ENCODE peak calls at places on chromosomes 11 and 22, in six cellular contexts. One of them, this sample, is unnamed.
A peak's percentile ranks its signal among the peaks of the same experiment; 100 is the strongest.

GRCh38 chr11:120025606-120026335 is 112.1 kb downstream of the TRIM29 start:
- DNase-seq in K562: no peak
- DNase-seq in HepG2: no peak
- DNase-seq in GM12878: no peak
- DNase-seq in H1: peak; percentile 51
- DNase-seq in HCT116: no peak
- DNase-seq in this sample: no peak

GRCh38 chr11:1233351-1234053 is 10.6 kb downstream of the MUC5B start:
- DNase-seq in K562: no peak
- DNase-seq in HepG2: no peak
- DNase-seq in HCT116: no peak
- DNase-seq in GM12878: no peak
- DNase-seq in H1: peak; percentile 33
- DNase-seq in this sample: peak; percentile 49

GRCh38 chr11:91926967-91927366 is 297.7 kb upstream of the FAT3 start:
- DNase-seq in HCT116: no peak
- DNase-seq in GM12878: no peak
- DNase-seq in H1: no peak
- DNase-seq in HepG2: no peak
- DNase-seq in K562: no peak
- DNase-seq in this sample: no peak

GRCh38 chr11:75849917-75850316 is 34.9 kb downstream of the UVRAG start:
- DNase-seq in HCT116: no peak
- DNase-seq in K562: no peak
- DNase-seq in H1: no peak
- DNase-seq in GM12878: no peak
- DNase-seq in HepG2: no peak
- DNase-seq in this sample: no peak

GRCh38 chr22:46267431-46268279 is at the start of gene TTC38:
- DNase-seq in HCT116: peak; percentile 75
- DNase-seq in HepG2: peak; percentile 90
- DNase-seq in K562: peak; percentile 91
- DNase-seq in GM12878: no peak
- DNase-seq in H1: peak; percentile 82
- DNase-seq in this sample: peak; percentile 99

GRCh38 chr11:86811637-86812321 is 11.4 kb downstream of the PRSS23 start:
- DNase-seq in H1: no peak
- DNase-seq in HCT116: peak; percentile 76
- DNase-seq in HepG2: no peak
- DNase-seq in K562: no peak
- DNase-seq in GM12878: no peak
- DNase-seq in this sample: no peak

GRCh38 chr11:79173615-79174014 is 267.2 kb downstream of the TENM4 start:
- DNase-seq in H1: no peak
- DNase-seq in K562: no peak
- DNase-seq in HepG2: no peak
- DNase-seq in GM12878: no peak
- DNase-seq in HCT116: no peak
- DNase-seq in this sample: no peak

GRCh38 chr22:47618611-47619010 is 856.2 kb downstream of the TBC1D22A start:
- DNase-seq in GM12878: no peak
- DNase-seq in K562: no peak
- DNase-seq in HepG2: no peak
- DNase-seq in H1: no peak
- DNase-seq in HCT116: no peak
- DNase-seq in this sample: no peak

GRCh38 chr22:37843746-37844089 is 416 bp downstream of the ANKRD54 start:
- DNase-seq in HCT116: no peak
- DNase-seq in HepG2: no peak
- DNase-seq in K562: peak; percentile 65
- DNase-seq in GM12878: no peak
- DNase-seq in H1: no peak
- DNase-seq in this sample: peak; percentile 85

GRCh38 chr11:65445604-65446445 is 23.2 kb downstream of the NEAT1 start:
- DNase-seq in GM12878: no peak
- DNase-seq in HepG2: no peak
- DNase-seq in K562: no peak
- DNase-seq in HCT116: no peak
- DNase-seq in H1: no peak
- DNase-seq in this sample: no peak

GRCh38 chr11:68649851-68650555 is 34.3 kb upstream of the GAL start:
- DNase-seq in HepG2: no peak
- DNase-seq in GM12878: no peak
- DNase-seq in K562: no peak
- DNase-seq in H1: no peak
- DNase-seq in HCT116: no peak
- DNase-seq in this sample: no peak

GRCh38 chr11:71372693-71373657 is 75.2 kb downstream of the DHCR7 start:
- DNase-seq in HepG2: peak; percentile 26
- DNase-seq in H1: no peak
- DNase-seq in GM12878: peak; percentile 53
- DNase-seq in K562: peak; percentile 27
- DNase-seq in HCT116: peak; percentile 2
- DNase-seq in this sample: no peak

GRCh38 chr11:76524919-76525318 is 80.1 kb downstream of the EMSY start:
- DNase-seq in HepG2: peak; percentile 42
- DNase-seq in K562: no peak
- DNase-seq in HCT116: peak; percentile 26
- DNase-seq in H1: no peak
- DNase-seq in GM12878: no peak
- DNase-seq in this sample: no peak

GRCh38 chr22:26174280-26174679 is 5.0 kb downstream of the SEZ6L start:
- DNase-seq in K562: no peak
- DNase-seq in HCT116: no peak
- DNase-seq in H1: peak; percentile 55
- DNase-seq in GM12878: no peak
- DNase-seq in HepG2: peak; percentile 23
- DNase-seq in this sample: peak; percentile 42

GRCh38 chr11:36492724-36493304 is 17.3 kb downstream of the TRAF6 start:
- DNase-seq in GM12878: no peak
- DNase-seq in H1: no peak
- DNase-seq in HepG2: peak; percentile 35
- DNase-seq in K562: peak; percentile 56
- DNase-seq in HCT116: peak; percentile 42
- DNase-seq in this sample: peak; percentile 46

GRCh38 chr11:96967616-96968015 is 577.8 kb downstream of the JRKL start:
- DNase-seq in HCT116: no peak
- DNase-seq in H1: no peak
- DNase-seq in K562: no peak
- DNase-seq in GM12878: no peak
- DNase-seq in HepG2: no peak
- DNase-seq in this sample: no peak

GRCh38 chr11:18721576-18722292 is 4.3 kb downstream of the IGSF22 start:
- DNase-seq in K562: peak; percentile 76
- DNase-seq in GM12878: no peak
- DNase-seq in H1: peak; percentile 85
- DNase-seq in HepG2: no peak
- DNase-seq in HCT116: peak; percentile 45
- DNase-seq in this sample: peak; percentile 74

DNA sequence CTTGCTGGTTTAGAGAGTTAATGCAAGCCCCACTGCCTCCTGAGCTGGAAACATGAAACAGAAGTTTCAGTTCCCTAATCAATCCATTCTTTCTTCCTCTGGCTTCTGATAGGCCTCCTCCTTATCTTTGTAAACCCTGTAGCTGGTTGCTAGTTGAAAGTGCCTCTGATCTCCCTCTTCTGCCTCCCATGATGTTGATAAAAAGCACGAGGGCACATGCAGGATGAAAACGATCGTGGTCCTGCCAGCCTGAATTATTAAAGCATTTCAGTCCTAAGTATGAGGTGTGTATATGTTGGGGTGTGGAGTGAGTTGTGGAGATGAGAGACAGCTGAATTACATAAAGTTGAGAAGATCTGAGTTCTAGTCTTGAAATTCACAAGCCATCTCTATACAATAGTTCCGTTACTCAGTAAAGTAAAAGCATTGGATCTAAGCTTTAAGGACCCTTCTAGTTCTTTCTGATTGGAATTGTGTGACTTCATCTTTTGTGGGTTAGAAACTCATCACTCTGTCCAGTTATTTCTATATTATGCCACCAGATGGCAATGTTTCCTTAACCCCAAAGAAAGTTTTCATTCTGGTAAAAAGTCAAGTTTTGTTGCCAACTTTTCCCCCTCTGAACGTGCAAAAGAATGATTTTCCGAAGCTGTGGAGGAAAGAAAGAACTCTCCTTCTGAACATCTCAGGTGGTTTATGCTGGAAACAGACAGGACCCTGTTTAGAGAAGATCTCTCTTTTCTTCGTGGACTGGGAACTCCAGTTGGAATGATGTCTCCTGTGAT is 34.8 kb upstream of the EHF start:
- DNase-seq in H1: no peak
- DNase-seq in HepG2: peak; percentile 70
- DNase-seq in GM12878: peak; percentile 20
- DNase-seq in HCT116: peak; percentile 56
- DNase-seq in K562: peak; percentile 39
- DNase-seq in this sample: peak; percentile 33
- TF ChIP-seq MAX in H1: no peak
- TF ChIP-seq MAX in HepG2: peak; percentile 25
- TF ChIP-seq MAX in GM12878: no peak
- TF ChIP-seq MAX in HCT116: peak; percentile 62
- TF ChIP-seq MAX in K562: no peak
- TF ChIP-seq MAX in this sample: no peak

GRCh38 chr11:133342453-133342852 is 189.8 kb downstream of the OPCML start:
- DNase-seq in K562: no peak
- DNase-seq in H1: no peak
- DNase-seq in HCT116: no peak
- DNase-seq in HepG2: no peak
- DNase-seq in GM12878: no peak
- DNase-seq in this sample: no peak

GRCh38 chr11:133338588-133338987 is 193.7 kb downstream of the OPCML start:
- DNase-seq in HepG2: no peak
- DNase-seq in GM12878: no peak
- DNase-seq in HCT116: no peak
- DNase-seq in K562: no peak
- DNase-seq in H1: no peak
- DNase-seq in this sample: no peak

GRCh38 chr11:133339495-133340140 is 192.7 kb downstream of the OPCML start:
- DNase-seq in H1: no peak
- DNase-seq in HepG2: no peak
- DNase-seq in K562: no peak
- DNase-seq in HCT116: no peak
- DNase-seq in GM12878: no peak
- DNase-seq in this sample: no peak

GRCh38 chr11:133347988-133348387 is 184.3 kb downstream of the OPCML start:
- DNase-seq in HepG2: no peak
- DNase-seq in K562: no peak
- DNase-seq in H1: no peak
- DNase-seq in HCT116: no peak
- DNase-seq in GM12878: no peak
- DNase-seq in this sample: no peak

GRCh38 chr11:133343951-133344350 is 188.3 kb downstream of the OPCML start:
- DNase-seq in HepG2: no peak
- DNase-seq in K562: no peak
- DNase-seq in GM12878: no peak
- DNase-seq in HCT116: no peak
- DNase-seq in H1: no peak
- DNase-seq in this sample: no peak
- TF ChIP-seq YY1 in HepG2: no peak
- TF ChIP-seq YY1 in K562: no peak
- TF ChIP-seq YY1 in GM12878: no peak
- TF ChIP-seq YY1 in HCT116: no peak
- TF ChIP-seq YY1 in H1: no peak
- TF ChIP-seq YY1 in this sample: no peak

GRCh38 chr11:62851807-62852522 is 12.6 kb upstream of the WDR74 start:
- DNase-seq in HCT116: no peak
- DNase-seq in HepG2: peak; percentile 50
- DNase-seq in H1: no peak
- DNase-seq in GM12878: no peak
- DNase-seq in K562: no peak
- DNase-seq in this sample: no peak

GRCh38 chr11:62852523-62853188 is 13.3 kb upstream of the WDR74 start:
- DNase-seq in K562: no peak
- DNase-seq in H1: no peak
- DNase-seq in HepG2: no peak
- DNase-seq in GM12878: no peak
- DNase-seq in HCT116: no peak
- DNase-seq in this sample: no peak

GRCh38 chr11:62854013-62854824 is 14.8 kb upstream of the WDR74 start:
- DNase-seq in HCT116: no peak
- DNase-seq in GM12878: no peak
- DNase-seq in HepG2: no peak
- DNase-seq in K562: peak; percentile 33
- DNase-seq in H1: no peak
- DNase-seq in this sample: no peak

GRCh38 chr11:62854825-62855570 is 15.6 kb upstream of the WDR74 start:
- DNase-seq in HepG2: no peak
- DNase-seq in K562: peak; percentile 17
- DNase-seq in GM12878: no peak
- DNase-seq in HCT116: no peak
- DNase-seq in H1: no peak
- DNase-seq in this sample: no peak

DNA sequence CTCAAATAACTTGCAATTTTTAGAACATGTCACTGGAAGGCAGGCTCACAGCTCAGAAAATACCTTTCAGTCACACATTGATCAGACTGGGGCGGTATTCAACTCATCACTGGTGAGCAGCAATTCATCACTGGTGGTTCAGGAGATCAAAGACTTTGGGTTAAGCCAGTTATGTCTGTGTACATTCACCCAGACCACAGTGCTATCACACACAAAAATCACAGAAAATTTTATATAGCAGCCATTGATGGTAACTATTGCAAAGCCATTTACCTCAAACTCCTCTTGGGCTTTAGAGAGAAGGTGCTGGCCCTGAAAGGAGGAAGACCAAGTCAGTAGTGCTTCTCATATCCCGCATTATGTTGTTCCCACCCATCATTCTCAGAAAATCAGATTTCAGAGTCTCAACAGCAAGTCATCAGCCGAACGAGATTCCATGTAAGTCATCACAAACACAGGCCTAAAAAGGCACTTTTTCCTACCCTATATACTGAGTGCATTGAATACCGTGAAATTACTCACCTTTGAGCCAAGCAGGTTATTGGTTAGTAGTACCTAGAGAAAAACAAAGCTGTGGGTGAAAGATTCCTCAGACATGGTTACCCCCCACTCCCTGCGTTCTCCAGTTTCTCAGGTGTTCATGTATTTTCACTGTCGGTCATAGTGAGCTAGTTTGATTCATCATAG is 14.0 kb upstream of the WDR74 start:
- DNase-seq in K562: no peak
- DNase-seq in HepG2: no peak
- DNase-seq in H1: no peak
- DNase-seq in HCT116: no peak
- DNase-seq in GM12878: no peak
- DNase-seq in this sample: no peak
- TF ChIP-seq MAX in K562: no peak
- TF ChIP-seq MAX in HepG2: no peak
- TF ChIP-seq MAX in H1: no peak
- TF ChIP-seq MAX in HCT116: no peak
- TF ChIP-seq MAX in GM12878: no peak
- TF ChIP-seq MAX in this sample: no peak

DNA sequence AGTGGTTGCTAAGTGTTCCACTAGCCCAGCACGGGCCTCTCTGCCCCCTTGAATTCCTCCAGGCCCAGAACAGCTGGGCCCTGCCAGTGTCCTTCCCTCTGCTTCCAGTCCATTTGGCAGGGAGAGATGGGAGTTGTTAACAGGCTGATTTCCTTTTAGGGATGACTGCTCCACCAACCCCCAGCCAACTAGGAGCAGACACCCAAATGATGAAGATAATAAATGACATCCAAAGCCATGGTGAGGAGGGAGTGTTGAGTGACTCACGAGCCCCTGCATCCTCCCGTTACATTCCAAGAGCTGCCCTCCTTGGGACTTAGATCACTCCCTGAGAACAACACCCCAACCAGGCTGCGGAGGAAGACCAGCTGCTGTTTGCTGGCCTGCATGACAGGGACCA is 20.6 kb downstream of the PARVA start:
- DNase-seq in H1: no peak
- DNase-seq in GM12878: no peak
- DNase-seq in HepG2: no peak
- DNase-seq in K562: no peak
- DNase-seq in HCT116: no peak
- DNase-seq in this sample: no peak
- TF ChIP-seq YY1 in H1: no peak
- TF ChIP-seq YY1 in GM12878: no peak
- TF ChIP-seq YY1 in HepG2: no peak
- TF ChIP-seq YY1 in K562: no peak
- TF ChIP-seq YY1 in HCT116: no peak
- TF ChIP-seq YY1 in this sample: no peak

This sample was measured in SK-N-SH.